ENCODE peak calls at places on chromosomes 13 and 19, in four cellular contexts. Z is RWPE1, C is left lung, K is type B pancreatic cell. J is an unnamed sample.

GRCh38 chr13:20121154-20121515 is 39.7 kb downstream of the GJA3 start:
- DNase-seq in C (no peak), K (no peak), Z (no peak), J (no peak)

GRCh38 chr19:3073931-3074595 is 11.8 kb upstream of the TLE5 start:
- DNase-seq in C (no peak), Z (no peak), K (no peak), J (no peak)

GRCh38 chr19:29620931-29621351 is 14.9 kb downstream of the POP4 start:
- DNase-seq in K (no peak), Z (no peak), C (no peak), J (no peak)

GRCh38 chr19:5961969-5962945 is 15.7 kb downstream of the RANBP3 start:
- DNase-seq in Z (no peak), C (no peak), K (no peak), J (no peak)

GRCh38 chr13:76414320-76414719 is 471.9 kb downstream of the KCTD12 start:
- DNase-seq in K (no peak), C (no peak), Z (no peak), J (no peak)

GRCh38 chr19:55540619-55541018 is 3.7 kb upstream of the SBK2 start:
- DNase-seq in K (no peak), Z (no peak), C (no peak), J (no peak)

GRCh38 chr19:3479177-3479818 is 1.0 kb downstream of the SMIM24 start:
- DNase-seq in K (no peak), C (no peak), Z (peak; percentile 36), J (peak; percentile 83)

GRCh38 chr13:107585466-107585865 is 629.9 kb downstream of the LIG4 start:
- DNase-seq in Z (no peak), C (no peak), K (no peak), J (no peak)

GRCh38 chr19:55579766-55580621 is 654 bp downstream of the ZNF579 start:
- DNase-seq in Z (no peak), K (no peak), C (no peak), J (peak; percentile 70)

GRCh38 chr13:113497217-113497616 is 6.7 kb upstream of the DCUN1D2 start:
- DNase-seq in Z (no peak), K (peak; percentile 48), C (no peak), J (no peak)

GRCh38 chr13:112333756-112334543 is 42.2 kb upstream of the SPACA7 start:
- DNase-seq in Z (peak; percentile 79), K (no peak), C (no peak), J (no peak)

GRCh38 chr19:19179548-19180441 is 9.7 kb upstream of the MEF2B start:
- DNase-seq in C (no peak), Z (no peak), K (no peak), J (no peak)

GRCh38 chr19:48975947-48976847 is 11.1 kb downstream of the FTL start:
- DNase-seq in Z (no peak), C (no peak), K (no peak), J (peak; percentile 56)
- TF ChIP-seq CTCF in Z (no peak), C (no peak), K (no peak), J (no peak)

GRCh38 chr19:33509774-33510173 is 11.8 kb downstream of the PEPD start:
- DNase-seq in Z (no peak), C (no peak), K (no peak), J (no peak)
- TF ChIP-seq CTCF in Z (no peak), C (no peak), K (no peak), J (no peak)

GRCh38 chr13:26249551-26249950 is 4.4 kb upstream of the CDK8 start:
- DNase-seq in K (no peak), Z (no peak), C (no peak), J (no peak)
- TF ChIP-seq CTCF in K (no peak), Z (no peak), C (no peak), J (no peak)

DNA sequence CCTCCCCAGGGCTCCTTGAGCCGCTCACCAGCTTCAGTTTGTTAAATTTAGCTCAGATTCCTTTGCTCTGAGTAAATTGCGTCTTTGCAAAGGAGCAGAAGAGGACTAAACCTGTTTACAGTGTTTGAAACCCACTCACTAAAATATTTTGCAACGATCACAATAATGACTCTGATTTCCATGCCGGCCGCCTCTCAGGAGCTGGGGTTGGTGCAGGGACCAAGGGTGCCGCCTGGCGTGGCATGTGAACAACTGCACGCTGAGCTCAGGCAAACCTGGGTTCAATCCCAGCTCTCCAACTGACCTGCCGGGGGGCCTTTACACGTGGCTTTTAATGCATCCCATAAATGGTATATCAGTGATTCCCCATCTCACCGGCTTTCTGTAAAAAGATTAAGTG is 68.7 kb upstream of the CACNA1A start:
- DNase-seq in C (no peak), K (no peak), Z (peak; percentile 31), J (no peak)
- TF ChIP-seq CTCF in C (no peak), K (peak; percentile 58), Z (peak; percentile 32), J (no peak)

GRCh38 chr19:15841875-15842569 is 26.6 kb upstream of the OR10H1 start:
- DNase-seq in C (no peak), K (no peak), Z (no peak), J (no peak)
- TF ChIP-seq CTCF in C (no peak), K (no peak), Z (no peak), J (no peak)

GRCh38 chr19:13795595-13796300 is 505 bp downstream of the ZSWIM4 start:
- DNase-seq in C (no peak), Z (no peak), K (no peak), J (peak; percentile 74)

GRCh38 chr19:13794752-13795589 is at the start of gene ZSWIM4:
- DNase-seq in C (peak; percentile 97), K (peak; percentile 99), Z (peak; percentile 99), J (peak; percentile 99)

GRCh38 chr19:13797870-13798269 is 2.6 kb downstream of the ZSWIM4 start:
- DNase-seq in K (no peak), C (no peak), Z (no peak), J (no peak)

GRCh38 chr19:13797058-13797440 is 1.8 kb downstream of the ZSWIM4 start:
- DNase-seq in K (no peak), C (no peak), Z (no peak), J (no peak)

DNA sequence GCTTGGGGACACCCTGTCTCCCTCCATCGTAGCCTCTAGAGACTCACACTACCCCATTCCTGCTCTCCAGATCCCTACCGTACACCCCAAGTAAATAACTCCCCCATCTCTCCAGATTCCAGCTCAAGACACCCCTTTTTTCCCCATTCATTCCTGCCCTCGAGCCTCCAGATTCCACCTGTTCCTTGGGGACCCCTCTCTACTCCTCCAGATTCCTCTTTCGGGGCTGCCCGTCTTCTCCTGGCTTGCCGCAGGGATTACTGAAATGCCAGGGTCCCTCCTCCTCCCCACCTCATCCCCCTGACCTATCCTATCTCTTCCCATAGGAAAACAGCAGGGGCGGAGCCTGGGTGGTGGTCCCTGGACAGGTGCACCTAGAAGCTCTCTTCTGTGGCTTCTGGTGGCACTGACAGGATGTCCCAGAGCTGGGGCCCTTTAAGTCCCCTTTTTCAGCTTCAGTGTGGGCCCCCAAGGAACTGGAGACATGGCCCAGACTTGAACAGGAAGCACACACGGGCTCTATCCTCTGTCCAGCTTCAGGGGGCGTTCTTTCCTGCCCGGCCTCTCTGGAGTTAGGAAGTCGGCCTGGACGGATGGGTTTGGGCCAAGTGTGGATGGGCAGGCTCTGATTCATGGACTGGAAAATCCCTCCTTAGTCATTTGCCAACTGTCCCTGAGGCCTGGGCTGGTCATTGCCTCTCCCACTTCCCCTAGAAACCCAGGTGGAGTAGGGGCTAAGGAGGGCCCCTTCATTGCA is 1.2 kb downstream of the ZSWIM4 start:
- DNase-seq in Z (peak; percentile 94), C (peak; percentile 80), K (no peak), J (peak; percentile 68)
- TF ChIP-seq CTCF in Z (no peak), C (no peak), K (no peak), J (no peak)

GRCh38 chr19:23273022-23273593 is 22.9 kb upstream of the ZNF724 start:
- DNase-seq in C (no peak), K (no peak), Z (no peak), J (no peak)

DNA sequence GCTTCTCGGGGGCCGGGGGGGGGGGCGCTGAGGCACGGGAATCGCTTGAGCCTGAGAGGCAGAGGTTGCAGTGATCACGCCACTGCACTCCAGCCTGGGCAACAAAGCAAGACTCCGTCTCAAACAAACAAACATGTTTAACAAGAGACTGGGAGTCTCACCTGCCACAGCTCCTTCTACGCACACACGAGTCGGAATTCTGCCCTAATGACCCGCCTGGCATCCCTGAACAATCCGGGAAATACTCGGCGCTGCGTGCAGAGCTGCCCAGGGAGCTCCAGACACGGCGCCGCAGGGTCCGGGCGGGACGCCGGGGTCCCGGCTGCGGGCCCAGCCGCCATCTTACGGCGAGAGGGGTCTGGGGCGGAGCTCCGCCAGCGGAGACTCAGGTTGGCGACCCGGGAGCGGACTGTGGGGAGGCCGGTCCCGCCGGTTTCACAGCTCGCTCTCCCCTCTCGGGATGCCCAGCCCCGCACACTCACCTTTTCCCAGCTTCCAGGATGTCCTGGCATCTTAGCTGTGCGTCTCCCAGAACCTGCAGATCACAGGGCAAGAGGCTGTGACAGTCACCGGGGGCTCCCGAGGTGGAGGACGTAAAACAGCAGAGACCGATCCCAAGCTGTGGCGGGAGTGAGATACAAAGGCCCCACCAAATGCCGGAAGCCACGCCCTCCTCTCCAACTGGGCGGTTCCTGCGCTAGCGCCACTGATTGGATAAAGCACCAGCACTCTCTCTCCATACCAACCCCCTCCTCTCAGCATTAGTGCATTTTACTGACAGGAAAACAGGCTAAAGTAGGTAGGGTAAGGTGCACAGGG is 23.6 kb upstream of the ZNF724 start:
- DNase-seq in Z (peak; percentile 96), K (peak; percentile 90), C (peak; percentile 92), J (peak; percentile 92)
- TF ChIP-seq CTCF in Z (peak; percentile 16), K (no peak), C (no peak), J (no peak)

GRCh38 chr13:32415019-32415418 is 12.9 kb downstream of the N4BP2L1 start:
- DNase-seq in K (no peak), Z (no peak), C (no peak), J (no peak)
- TF ChIP-seq CTCF in K (peak; percentile 74), Z (peak; percentile 22), C (peak; percentile 42), J (peak; percentile 16)

GRCh38 chr13:30850867-30851211 is 55.2 kb upstream of the MEDAG start:
- DNase-seq in Z (no peak), K (no peak), C (no peak), J (no peak)
- TF ChIP-seq CTCF in Z (no peak), K (no peak), C (no peak), J (no peak)

GRCh38 chr13:21850013-21851006 is 179.4 kb downstream of the FGF9 start:
- DNase-seq in Z (no peak), K (no peak), C (no peak), J (no peak)

GRCh38 chr13:21846605-21847004 is 175.7 kb downstream of the FGF9 start:
- DNase-seq in K (no peak), C (no peak), Z (no peak), J (no peak)

GRCh38 chr13:21853779-21854178 is 182.9 kb downstream of the FGF9 start:
- DNase-seq in C (no peak), K (no peak), Z (no peak), J (no peak)

GRCh38 chr13:21852043-21852442 is 181.2 kb downstream of the FGF9 start:
- DNase-seq in K (no peak), C (no peak), Z (peak; percentile 30), J (no peak)

DNA sequence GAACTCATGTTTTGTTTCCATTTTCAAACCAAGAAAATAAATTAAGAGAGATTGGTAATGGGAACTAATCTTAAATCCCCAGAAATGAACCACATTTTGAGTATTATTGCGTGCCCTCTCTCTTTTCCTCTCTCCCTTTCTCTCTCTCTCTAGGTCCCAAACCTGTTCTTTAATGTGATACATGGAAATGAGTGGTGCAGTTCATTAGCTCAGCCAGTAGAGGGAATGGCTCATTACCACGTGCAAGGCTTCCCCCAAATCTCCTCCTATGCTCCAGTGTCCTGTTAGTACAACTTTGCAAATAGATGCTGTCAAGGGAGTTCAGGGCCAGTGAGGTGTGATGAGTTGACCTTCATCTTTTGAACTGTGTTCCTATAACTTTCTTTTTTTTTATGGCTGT is 178.4 kb downstream of the FGF9 start:
- DNase-seq in Z (peak; percentile 31), K (no peak), C (no peak), J (peak; percentile 50)
- TF ChIP-seq CTCF in Z (peak; percentile 22), K (peak; percentile 74), C (peak; percentile 41), J (peak; percentile 37)